ENCODE peak calls at places on chromosomes 12 and 14, in ten cellular contexts. One of them, this sample, is unnamed.

GRCh38 chr12:2693204-2693860 is 101.4 kb upstream of the FKBP4 start:
- DNase-seq in activated CD4-positive, alpha-beta memory T cell treated with anti-CD3 and anti-CD28 coated beads, Interleukin-2, amount 10 ng/mL, durations not matched to agents 7 days and 5 days: no peak
- DNase-seq in SW 1271: no peak
- DNase-seq in NCI-H1417 treated with DMSO at 0.1 percent for 48 hours: no peak
- DNase-seq in GM13977: no peak
- DNase-seq in MCF 10A: no peak
- DNase-seq in activated T-helper 1 cell treated with anti-CD3 and anti-CD28 coated beads, Interleukin-2, amount 50 U/mL, for 16 hours: no peak
- DNase-seq in EH: peak; percentile 19
- DNase-seq in GM04504: no peak
- DNase-seq in CD14-positive monocyte: no peak
- DNase-seq in this sample: no peak

GRCh38 chr12:95182868-95183415 is 34.3 kb downstream of the FGD6 start:
- DNase-seq in GM13977: no peak
- DNase-seq in SW 1271: peak; percentile 27
- DNase-seq in activated T-helper 1 cell treated with anti-CD3 and anti-CD28 coated beads, Interleukin-2, amount 50 U/mL, for 16 hours: no peak
- DNase-seq in activated CD4-positive, alpha-beta memory T cell treated with anti-CD3 and anti-CD28 coated beads, Interleukin-2, amount 10 ng/mL, durations not matched to agents 7 days and 5 days: no peak
- DNase-seq in GM04504: no peak
- DNase-seq in MCF 10A: peak; percentile 34
- DNase-seq in CD14-positive monocyte: no peak
- DNase-seq in EH: peak; percentile 84
- DNase-seq in NCI-H1417 treated with DMSO at 0.1 percent for 48 hours: no peak
- DNase-seq in this sample: no peak

GRCh38 chr12:95721320-95721719 is 69.2 kb downstream of the NTN4 start:
- DNase-seq in CD14-positive monocyte: no peak
- DNase-seq in MCF 10A: peak; percentile 58
- DNase-seq in EH: no peak
- DNase-seq in activated CD4-positive, alpha-beta memory T cell treated with anti-CD3 and anti-CD28 coated beads, Interleukin-2, amount 10 ng/mL, durations not matched to agents 7 days and 5 days: no peak
- DNase-seq in GM04504: no peak
- DNase-seq in GM13977: no peak
- DNase-seq in NCI-H1417 treated with DMSO at 0.1 percent for 48 hours: no peak
- DNase-seq in activated T-helper 1 cell treated with anti-CD3 and anti-CD28 coated beads, Interleukin-2, amount 50 U/mL, for 16 hours: no peak
- DNase-seq in SW 1271: peak; percentile 15
- DNase-seq in this sample: peak; percentile 28

GRCh38 chr12:124517260-124518050 is 50.0 kb downstream of the NCOR2 start:
- DNase-seq in activated T-helper 1 cell treated with anti-CD3 and anti-CD28 coated beads, Interleukin-2, amount 50 U/mL, for 16 hours: no peak
- DNase-seq in CD14-positive monocyte: no peak
- DNase-seq in EH: peak; percentile 65
- DNase-seq in MCF 10A: peak; percentile 94
- DNase-seq in SW 1271: peak; percentile 38
- DNase-seq in NCI-H1417 treated with DMSO at 0.1 percent for 48 hours: peak; percentile 64
- DNase-seq in activated CD4-positive, alpha-beta memory T cell treated with anti-CD3 and anti-CD28 coated beads, Interleukin-2, amount 10 ng/mL, durations not matched to agents 7 days and 5 days: no peak
- DNase-seq in GM13977: no peak
- DNase-seq in GM04504: no peak
- DNase-seq in this sample: peak; percentile 73

GRCh38 chr14:101194356-101195308 is 291.1 kb upstream of the RTL1 start:
- DNase-seq in activated CD4-positive, alpha-beta memory T cell treated with anti-CD3 and anti-CD28 coated beads, Interleukin-2, amount 10 ng/mL, durations not matched to agents 7 days and 5 days: no peak
- DNase-seq in SW 1271: no peak
- DNase-seq in GM13977: no peak
- DNase-seq in NCI-H1417 treated with DMSO at 0.1 percent for 48 hours: peak; percentile 93
- DNase-seq in MCF 10A: no peak
- DNase-seq in EH: no peak
- DNase-seq in activated T-helper 1 cell treated with anti-CD3 and anti-CD28 coated beads, Interleukin-2, amount 50 U/mL, for 16 hours: no peak
- DNase-seq in GM04504: no peak
- DNase-seq in CD14-positive monocyte: no peak
- DNase-seq in this sample: no peak

GRCh38 chr14:69045857-69046351 is 66.8 kb upstream of the ACTN1 start:
- DNase-seq in CD14-positive monocyte: peak; percentile 80
- DNase-seq in MCF 10A: no peak
- DNase-seq in activated T-helper 1 cell treated with anti-CD3 and anti-CD28 coated beads, Interleukin-2, amount 50 U/mL, for 16 hours: no peak
- DNase-seq in NCI-H1417 treated with DMSO at 0.1 percent for 48 hours: no peak
- DNase-seq in activated CD4-positive, alpha-beta memory T cell treated with anti-CD3 and anti-CD28 coated beads, Interleukin-2, amount 10 ng/mL, durations not matched to agents 7 days and 5 days: no peak
- DNase-seq in EH: peak; percentile 22
- DNase-seq in GM04504: no peak
- DNase-seq in GM13977: no peak
- DNase-seq in SW 1271: no peak
- DNase-seq in this sample: no peak

GRCh38 chr14:71776463-71777359 is 155.5 kb upstream of the RGS6 start:
- DNase-seq in SW 1271: no peak
- DNase-seq in activated CD4-positive, alpha-beta memory T cell treated with anti-CD3 and anti-CD28 coated beads, Interleukin-2, amount 10 ng/mL, durations not matched to agents 7 days and 5 days: peak; percentile 39
- DNase-seq in GM04504: no peak
- DNase-seq in GM13977: no peak
- DNase-seq in CD14-positive monocyte: no peak
- DNase-seq in activated T-helper 1 cell treated with anti-CD3 and anti-CD28 coated beads, Interleukin-2, amount 50 U/mL, for 16 hours: no peak
- DNase-seq in MCF 10A: no peak
- DNase-seq in EH: peak; percentile 39
- DNase-seq in NCI-H1417 treated with DMSO at 0.1 percent for 48 hours: no peak
- DNase-seq in this sample: no peak

GRCh38 chr12:39628836-39629235 is 9.2 kb upstream of the ABCD2 start:
- DNase-seq in MCF 10A: no peak
- DNase-seq in NCI-H1417 treated with DMSO at 0.1 percent for 48 hours: no peak
- DNase-seq in SW 1271: no peak
- DNase-seq in CD14-positive monocyte: no peak
- DNase-seq in EH: no peak
- DNase-seq in activated T-helper 1 cell treated with anti-CD3 and anti-CD28 coated beads, Interleukin-2, amount 50 U/mL, for 16 hours: no peak
- DNase-seq in GM04504: no peak
- DNase-seq in GM13977: no peak
- DNase-seq in activated CD4-positive, alpha-beta memory T cell treated with anti-CD3 and anti-CD28 coated beads, Interleukin-2, amount 10 ng/mL, durations not matched to agents 7 days and 5 days: no peak
- DNase-seq in this sample: no peak

GRCh38 chr12:26723379-26724308 is 109.3 kb downstream of the ITPR2 start:
- DNase-seq in activated T-helper 1 cell treated with anti-CD3 and anti-CD28 coated beads, Interleukin-2, amount 50 U/mL, for 16 hours: no peak
- DNase-seq in GM04504: no peak
- DNase-seq in MCF 10A: no peak
- DNase-seq in EH: peak; percentile 77
- DNase-seq in CD14-positive monocyte: no peak
- DNase-seq in SW 1271: no peak
- DNase-seq in NCI-H1417 treated with DMSO at 0.1 percent for 48 hours: no peak
- DNase-seq in GM13977: no peak
- DNase-seq in activated CD4-positive, alpha-beta memory T cell treated with anti-CD3 and anti-CD28 coated beads, Interleukin-2, amount 10 ng/mL, durations not matched to agents 7 days and 5 days: no peak
- DNase-seq in this sample: no peak

GRCh38 chr14:74324945-74325361 is 22.2 kb upstream of the ABCD4 start:
- DNase-seq in GM13977: peak; percentile 61
- DNase-seq in NCI-H1417 treated with DMSO at 0.1 percent for 48 hours: no peak
- DNase-seq in activated CD4-positive, alpha-beta memory T cell treated with anti-CD3 and anti-CD28 coated beads, Interleukin-2, amount 10 ng/mL, durations not matched to agents 7 days and 5 days: no peak
- DNase-seq in MCF 10A: peak; percentile 52
- DNase-seq in CD14-positive monocyte: no peak
- DNase-seq in SW 1271: peak; percentile 48
- DNase-seq in GM04504: no peak
- DNase-seq in EH: peak; percentile 37
- DNase-seq in activated T-helper 1 cell treated with anti-CD3 and anti-CD28 coated beads, Interleukin-2, amount 50 U/mL, for 16 hours: no peak
- DNase-seq in this sample: peak; percentile 62

GRCh38 chr12:124675881-124676688 is 108.7 kb upstream of the NCOR2 start:
- DNase-seq in activated T-helper 1 cell treated with anti-CD3 and anti-CD28 coated beads, Interleukin-2, amount 50 U/mL, for 16 hours: no peak
- DNase-seq in EH: peak; percentile 59
- DNase-seq in activated CD4-positive, alpha-beta memory T cell treated with anti-CD3 and anti-CD28 coated beads, Interleukin-2, amount 10 ng/mL, durations not matched to agents 7 days and 5 days: no peak
- DNase-seq in NCI-H1417 treated with DMSO at 0.1 percent for 48 hours: no peak
- DNase-seq in SW 1271: no peak
- DNase-seq in MCF 10A: no peak
- DNase-seq in GM04504: no peak
- DNase-seq in GM13977: no peak
- DNase-seq in CD14-positive monocyte: peak; percentile 85
- DNase-seq in this sample: peak; percentile 69

GRCh38 chr12:46364777-46365580 is 7.6 kb downstream of the SLC38A2 start:
- DNase-seq in MCF 10A: peak; percentile 85
- DNase-seq in activated CD4-positive, alpha-beta memory T cell treated with anti-CD3 and anti-CD28 coated beads, Interleukin-2, amount 10 ng/mL, durations not matched to agents 7 days and 5 days: no peak
- DNase-seq in activated T-helper 1 cell treated with anti-CD3 and anti-CD28 coated beads, Interleukin-2, amount 50 U/mL, for 16 hours: no peak
- DNase-seq in EH: peak; percentile 82
- DNase-seq in SW 1271: peak; percentile 63
- DNase-seq in GM13977: no peak
- DNase-seq in GM04504: no peak
- DNase-seq in NCI-H1417 treated with DMSO at 0.1 percent for 48 hours: no peak
- DNase-seq in CD14-positive monocyte: no peak
- DNase-seq in this sample: peak; percentile 77

GRCh38 chr12:49330631-49331359 is 6.2 kb downstream of the C1QL4 start:
- DNase-seq in EH: no peak
- DNase-seq in activated CD4-positive, alpha-beta memory T cell treated with anti-CD3 and anti-CD28 coated beads, Interleukin-2, amount 10 ng/mL, durations not matched to agents 7 days and 5 days: no peak
- DNase-seq in GM04504: no peak
- DNase-seq in MCF 10A: no peak
- DNase-seq in activated T-helper 1 cell treated with anti-CD3 and anti-CD28 coated beads, Interleukin-2, amount 50 U/mL, for 16 hours: no peak
- DNase-seq in CD14-positive monocyte: no peak
- DNase-seq in GM13977: no peak
- DNase-seq in NCI-H1417 treated with DMSO at 0.1 percent for 48 hours: no peak
- DNase-seq in SW 1271: no peak
- DNase-seq in this sample: no peak

GRCh38 chr12:132428872-132429121 is 61.2 kb upstream of the FBRSL1 start:
- DNase-seq in EH: no peak
- DNase-seq in activated T-helper 1 cell treated with anti-CD3 and anti-CD28 coated beads, Interleukin-2, amount 50 U/mL, for 16 hours: no peak
- DNase-seq in MCF 10A: peak; percentile 18
- DNase-seq in activated CD4-positive, alpha-beta memory T cell treated with anti-CD3 and anti-CD28 coated beads, Interleukin-2, amount 10 ng/mL, durations not matched to agents 7 days and 5 days: no peak
- DNase-seq in SW 1271: no peak
- DNase-seq in GM04504: no peak
- DNase-seq in CD14-positive monocyte: no peak
- DNase-seq in NCI-H1417 treated with DMSO at 0.1 percent for 48 hours: no peak
- DNase-seq in GM13977: no peak
- DNase-seq in this sample: no peak

GRCh38 chr12:48350249-48351021 is at the start of gene ZNF641:
- DNase-seq in EH: peak; percentile 76
- DNase-seq in NCI-H1417 treated with DMSO at 0.1 percent for 48 hours: peak; percentile 2
- DNase-seq in GM13977: peak; percentile 88
- DNase-seq in SW 1271: peak; percentile 77
- DNase-seq in GM04504: peak; percentile 30
- DNase-seq in activated CD4-positive, alpha-beta memory T cell treated with anti-CD3 and anti-CD28 coated beads, Interleukin-2, amount 10 ng/mL, durations not matched to agents 7 days and 5 days: peak; percentile 87
- DNase-seq in CD14-positive monocyte: peak; percentile 56
- DNase-seq in activated T-helper 1 cell treated with anti-CD3 and anti-CD28 coated beads, Interleukin-2, amount 50 U/mL, for 16 hours: peak; percentile 63
- DNase-seq in MCF 10A: peak; percentile 74
- DNase-seq in this sample: peak; percentile 85

GRCh38 chr14:69637503-69638030 is 26.2 kb downstream of the SUSD6 start:
- DNase-seq in CD14-positive monocyte: peak; percentile 63
- DNase-seq in activated T-helper 1 cell treated with anti-CD3 and anti-CD28 coated beads, Interleukin-2, amount 50 U/mL, for 16 hours: no peak
- DNase-seq in MCF 10A: no peak
- DNase-seq in NCI-H1417 treated with DMSO at 0.1 percent for 48 hours: no peak
- DNase-seq in EH: no peak
- DNase-seq in GM13977: no peak
- DNase-seq in activated CD4-positive, alpha-beta memory T cell treated with anti-CD3 and anti-CD28 coated beads, Interleukin-2, amount 10 ng/mL, durations not matched to agents 7 days and 5 days: no peak
- DNase-seq in GM04504: no peak
- DNase-seq in SW 1271: no peak
- DNase-seq in this sample: no peak

GRCh38 chr12:106893451-106893850 is 62.3 kb upstream of the TMEM263 start:
- DNase-seq in activated CD4-positive, alpha-beta memory T cell treated with anti-CD3 and anti-CD28 coated beads, Interleukin-2, amount 10 ng/mL, durations not matched to agents 7 days and 5 days: no peak
- DNase-seq in EH: peak; percentile 37
- DNase-seq in GM13977: no peak
- DNase-seq in SW 1271: no peak
- DNase-seq in CD14-positive monocyte: no peak
- DNase-seq in NCI-H1417 treated with DMSO at 0.1 percent for 48 hours: no peak
- DNase-seq in MCF 10A: no peak
- DNase-seq in activated T-helper 1 cell treated with anti-CD3 and anti-CD28 coated beads, Interleukin-2, amount 50 U/mL, for 16 hours: no peak
- DNase-seq in GM04504: no peak
- DNase-seq in this sample: no peak

GRCh38 chr14:49774111-49774510 is 6.2 kb downstream of the KLHDC2 start:
- DNase-seq in activated CD4-positive, alpha-beta memory T cell treated with anti-CD3 and anti-CD28 coated beads, Interleukin-2, amount 10 ng/mL, durations not matched to agents 7 days and 5 days: no peak
- DNase-seq in EH: peak; percentile 16
- DNase-seq in MCF 10A: no peak
- DNase-seq in SW 1271: no peak
- DNase-seq in GM04504: no peak
- DNase-seq in GM13977: no peak
- DNase-seq in NCI-H1417 treated with DMSO at 0.1 percent for 48 hours: no peak
- DNase-seq in CD14-positive monocyte: no peak
- DNase-seq in activated T-helper 1 cell treated with anti-CD3 and anti-CD28 coated beads, Interleukin-2, amount 50 U/mL, for 16 hours: no peak
- DNase-seq in this sample: no peak

GRCh38 chr14:68936476-68936875 is 42.6 kb downstream of the ACTN1 start:
- DNase-seq in activated CD4-positive, alpha-beta memory T cell treated with anti-CD3 and anti-CD28 coated beads, Interleukin-2, amount 10 ng/mL, durations not matched to agents 7 days and 5 days: no peak
- DNase-seq in GM13977: no peak
- DNase-seq in GM04504: no peak
- DNase-seq in NCI-H1417 treated with DMSO at 0.1 percent for 48 hours: no peak
- DNase-seq in SW 1271: no peak
- DNase-seq in EH: no peak
- DNase-seq in MCF 10A: no peak
- DNase-seq in activated T-helper 1 cell treated with anti-CD3 and anti-CD28 coated beads, Interleukin-2, amount 50 U/mL, for 16 hours: no peak
- DNase-seq in CD14-positive monocyte: no peak
- DNase-seq in this sample: no peak

GRCh38 chr14:73269729-73270651 is 32.7 kb downstream of the PAPLN start:
- DNase-seq in GM13977: peak; percentile 70
- DNase-seq in CD14-positive monocyte: no peak
- DNase-seq in SW 1271: no peak
- DNase-seq in activated T-helper 1 cell treated with anti-CD3 and anti-CD28 coated beads, Interleukin-2, amount 50 U/mL, for 16 hours: no peak
- DNase-seq in GM04504: no peak
- DNase-seq in MCF 10A: no peak
- DNase-seq in EH: peak; percentile 35
- DNase-seq in NCI-H1417 treated with DMSO at 0.1 percent for 48 hours: no peak
- DNase-seq in activated CD4-positive, alpha-beta memory T cell treated with anti-CD3 and anti-CD28 coated beads, Interleukin-2, amount 10 ng/mL, durations not matched to agents 7 days and 5 days: no peak
- DNase-seq in this sample: no peak

GRCh38 chr12:102334765-102335164 is 137.1 kb upstream of the PMCH start:
- DNase-seq in SW 1271: no peak
- DNase-seq in CD14-positive monocyte: no peak
- DNase-seq in activated T-helper 1 cell treated with anti-CD3 and anti-CD28 coated beads, Interleukin-2, amount 50 U/mL, for 16 hours: no peak
- DNase-seq in MCF 10A: no peak
- DNase-seq in NCI-H1417 treated with DMSO at 0.1 percent for 48 hours: no peak
- DNase-seq in activated CD4-positive, alpha-beta memory T cell treated with anti-CD3 and anti-CD28 coated beads, Interleukin-2, amount 10 ng/mL, durations not matched to agents 7 days and 5 days: no peak
- DNase-seq in GM04504: no peak
- DNase-seq in GM13977: no peak
- DNase-seq in EH: no peak
- DNase-seq in this sample: no peak

GRCh38 chr12:119432935-119433334 is 98.4 kb downstream of the CCDC60 start:
- DNase-seq in GM04504: no peak
- DNase-seq in activated CD4-positive, alpha-beta memory T cell treated with anti-CD3 and anti-CD28 coated beads, Interleukin-2, amount 10 ng/mL, durations not matched to agents 7 days and 5 days: no peak
- DNase-seq in SW 1271: no peak
- DNase-seq in GM13977: no peak
- DNase-seq in EH: no peak
- DNase-seq in activated T-helper 1 cell treated with anti-CD3 and anti-CD28 coated beads, Interleukin-2, amount 50 U/mL, for 16 hours: no peak
- DNase-seq in CD14-positive monocyte: no peak
- DNase-seq in NCI-H1417 treated with DMSO at 0.1 percent for 48 hours: no peak
- DNase-seq in MCF 10A: no peak
- DNase-seq in this sample: no peak

GRCh38 chr14:94098359-94098758 is 12.2 kb upstream of the IFI27 start:
- DNase-seq in EH: peak; percentile 45
- DNase-seq in CD14-positive monocyte: no peak
- DNase-seq in activated T-helper 1 cell treated with anti-CD3 and anti-CD28 coated beads, Interleukin-2, amount 50 U/mL, for 16 hours: no peak
- DNase-seq in SW 1271: no peak
- DNase-seq in NCI-H1417 treated with DMSO at 0.1 percent for 48 hours: no peak
- DNase-seq in MCF 10A: no peak
- DNase-seq in activated CD4-positive, alpha-beta memory T cell treated with anti-CD3 and anti-CD28 coated beads, Interleukin-2, amount 10 ng/mL, durations not matched to agents 7 days and 5 days: no peak
- DNase-seq in GM04504: peak; percentile 68
- DNase-seq in GM13977: no peak
- DNase-seq in this sample: peak; percentile 13

GRCh38 chr12:42790761-42791151 is 201.2 kb upstream of the PRICKLE1 start:
- DNase-seq in activated CD4-positive, alpha-beta memory T cell treated with anti-CD3 and anti-CD28 coated beads, Interleukin-2, amount 10 ng/mL, durations not matched to agents 7 days and 5 days: no peak
- DNase-seq in NCI-H1417 treated with DMSO at 0.1 percent for 48 hours: no peak
- DNase-seq in EH: peak; percentile 94
- DNase-seq in MCF 10A: peak; percentile 39
- DNase-seq in GM04504: no peak
- DNase-seq in SW 1271: peak; percentile 95
- DNase-seq in activated T-helper 1 cell treated with anti-CD3 and anti-CD28 coated beads, Interleukin-2, amount 50 U/mL, for 16 hours: no peak
- DNase-seq in GM13977: no peak
- DNase-seq in CD14-positive monocyte: no peak
- DNase-seq in this sample: no peak

GRCh38 chr12:124423683-124424515 is 129.0 kb downstream of the RFLNA start:
- DNase-seq in activated T-helper 1 cell treated with anti-CD3 and anti-CD28 coated beads, Interleukin-2, amount 50 U/mL, for 16 hours: no peak
- DNase-seq in CD14-positive monocyte: no peak
- DNase-seq in GM04504: no peak
- DNase-seq in NCI-H1417 treated with DMSO at 0.1 percent for 48 hours: no peak
- DNase-seq in activated CD4-positive, alpha-beta memory T cell treated with anti-CD3 and anti-CD28 coated beads, Interleukin-2, amount 10 ng/mL, durations not matched to agents 7 days and 5 days: no peak
- DNase-seq in MCF 10A: no peak
- DNase-seq in EH: no peak
- DNase-seq in GM13977: no peak
- DNase-seq in SW 1271: no peak
- DNase-seq in this sample: no peak

GRCh38 chr12:111430418-111431353 is 25.0 kb downstream of the SH2B3 start:
- DNase-seq in NCI-H1417 treated with DMSO at 0.1 percent for 48 hours: no peak
- DNase-seq in EH: no peak
- DNase-seq in GM13977: peak; percentile 64
- DNase-seq in activated T-helper 1 cell treated with anti-CD3 and anti-CD28 coated beads, Interleukin-2, amount 50 U/mL, for 16 hours: no peak
- DNase-seq in activated CD4-positive, alpha-beta memory T cell treated with anti-CD3 and anti-CD28 coated beads, Interleukin-2, amount 10 ng/mL, durations not matched to agents 7 days and 5 days: peak; percentile 69
- DNase-seq in CD14-positive monocyte: peak; percentile 63
- DNase-seq in MCF 10A: no peak
- DNase-seq in GM04504: no peak
- DNase-seq in SW 1271: no peak
- DNase-seq in this sample: no peak

GRCh38 chr12:72273499-72273837 is 1.3 kb downstream of the TRHDE start:
- DNase-seq in GM13977: no peak
- DNase-seq in EH: no peak
- DNase-seq in CD14-positive monocyte: no peak
- DNase-seq in activated CD4-positive, alpha-beta memory T cell treated with anti-CD3 and anti-CD28 coated beads, Interleukin-2, amount 10 ng/mL, durations not matched to agents 7 days and 5 days: no peak
- DNase-seq in NCI-H1417 treated with DMSO at 0.1 percent for 48 hours: no peak
- DNase-seq in SW 1271: no peak
- DNase-seq in MCF 10A: no peak
- DNase-seq in activated T-helper 1 cell treated with anti-CD3 and anti-CD28 coated beads, Interleukin-2, amount 50 U/mL, for 16 hours: no peak
- DNase-seq in GM04504: no peak
- DNase-seq in this sample: no peak

GRCh38 chr12:2138871-2139308 is 86.1 kb downstream of the CACNA1C start:
- DNase-seq in EH: peak; percentile 49
- DNase-seq in NCI-H1417 treated with DMSO at 0.1 percent for 48 hours: no peak
- DNase-seq in GM04504: no peak
- DNase-seq in SW 1271: no peak
- DNase-seq in MCF 10A: no peak
- DNase-seq in CD14-positive monocyte: no peak
- DNase-seq in activated CD4-positive, alpha-beta memory T cell treated with anti-CD3 and anti-CD28 coated beads, Interleukin-2, amount 10 ng/mL, durations not matched to agents 7 days and 5 days: no peak
- DNase-seq in activated T-helper 1 cell treated with anti-CD3 and anti-CD28 coated beads, Interleukin-2, amount 50 U/mL, for 16 hours: no peak
- DNase-seq in GM13977: no peak
- DNase-seq in this sample: no peak